ENCODE peak calls at places on chromosomes 6 and 20, in eight cellular contexts. One of them, this sample, is unnamed.
A peak's percentile ranks its signal among the peaks of the same experiment; 100 is the strongest.

GRCh38 chr6:106163966-106164877 is 78.1 kb downstream of the PRDM1 start:
- DNase-seq in heart right ventricle: no peak
- DNase-seq in CD8-positive, alpha-beta T cell: peak; percentile 65
- DNase-seq in heart left ventricle: no peak
- DNase-seq in AG10803: peak; percentile 90
- DNase-seq in WTC11: no peak
- DNase-seq in MM.1S: peak; percentile 75
- DNase-seq in HL-60: peak; percentile 83
- DNase-seq in this sample: peak; percentile 84

GRCh38 chr6:170152989-170153388 is 137.9 kb downstream of the DLL1 start:
- DNase-seq in heart right ventricle: no peak
- DNase-seq in MM.1S: no peak
- DNase-seq in CD8-positive, alpha-beta T cell: no peak
- DNase-seq in AG10803: no peak
- DNase-seq in WTC11: peak; percentile 52
- DNase-seq in heart left ventricle: no peak
- DNase-seq in HL-60: peak; percentile 21
- DNase-seq in this sample: no peak

GRCh38 chr6:2695464-2696095 is 55.1 kb downstream of the MYLK4 start:
- DNase-seq in heart right ventricle: no peak
- DNase-seq in MM.1S: no peak
- DNase-seq in AG10803: peak; percentile 7
- DNase-seq in heart left ventricle: no peak
- DNase-seq in WTC11: no peak
- DNase-seq in HL-60: no peak
- DNase-seq in CD8-positive, alpha-beta T cell: no peak
- DNase-seq in this sample: no peak

GRCh38 chr20:41734506-41734945 is 116.3 kb upstream of the CHD6 start:
- DNase-seq in HL-60: peak; percentile 39
- DNase-seq in AG10803: peak; percentile 35
- DNase-seq in MM.1S: peak; percentile 21
- DNase-seq in CD8-positive, alpha-beta T cell: peak; percentile 52
- DNase-seq in heart left ventricle: peak; percentile 23
- DNase-seq in WTC11: peak; percentile 73
- DNase-seq in heart right ventricle: peak; percentile 24
- DNase-seq in this sample: no peak

GRCh38 chr20:56630086-56630493 is 984 bp downstream of the TFAP2C start:
- DNase-seq in AG10803: peak; percentile 86
- DNase-seq in HL-60: peak; percentile 12
- DNase-seq in WTC11: peak; percentile 85
- DNase-seq in heart right ventricle: no peak
- DNase-seq in CD8-positive, alpha-beta T cell: no peak
- DNase-seq in MM.1S: peak; percentile 77
- DNase-seq in heart left ventricle: no peak
- DNase-seq in this sample: no peak

GRCh38 chr20:57656252-57656820 is 36.1 kb upstream of the ZBP1 start:
- DNase-seq in heart left ventricle: peak; percentile 18
- DNase-seq in AG10803: no peak
- DNase-seq in WTC11: peak; percentile 7
- DNase-seq in HL-60: no peak
- DNase-seq in CD8-positive, alpha-beta T cell: peak; percentile 47
- DNase-seq in MM.1S: no peak
- DNase-seq in heart right ventricle: peak; percentile 3
- DNase-seq in this sample: no peak

GRCh38 chr20:43824699-43825402 is 89.8 kb upstream of the TOX2 start:
- DNase-seq in heart right ventricle: peak; percentile 15
- DNase-seq in HL-60: no peak
- DNase-seq in CD8-positive, alpha-beta T cell: peak; percentile 15
- DNase-seq in WTC11: peak; percentile 30
- DNase-seq in heart left ventricle: no peak
- DNase-seq in AG10803: peak; percentile 26
- DNase-seq in MM.1S: no peak
- DNase-seq in this sample: no peak

GRCh38 chr6:150993253-150993652 is 127.8 kb downstream of the MTHFD1L start:
- DNase-seq in CD8-positive, alpha-beta T cell: no peak
- DNase-seq in MM.1S: no peak
- DNase-seq in heart left ventricle: no peak
- DNase-seq in heart right ventricle: no peak
- DNase-seq in WTC11: no peak
- DNase-seq in AG10803: no peak
- DNase-seq in HL-60: no peak
- DNase-seq in this sample: no peak

GRCh38 chr6:40588070-40588384 is 863 bp upstream of the LRFN2 start:
- DNase-seq in MM.1S: no peak
- DNase-seq in heart right ventricle: no peak
- DNase-seq in CD8-positive, alpha-beta T cell: no peak
- DNase-seq in WTC11: no peak
- DNase-seq in AG10803: no peak
- DNase-seq in heart left ventricle: no peak
- DNase-seq in HL-60: no peak
- DNase-seq in this sample: no peak

GRCh38 chr6:123636771-123637170 is at the start of gene TRDN:
- DNase-seq in WTC11: no peak
- DNase-seq in heart left ventricle: no peak
- DNase-seq in HL-60: no peak
- DNase-seq in heart right ventricle: peak; percentile 41
- DNase-seq in AG10803: no peak
- DNase-seq in CD8-positive, alpha-beta T cell: no peak
- DNase-seq in MM.1S: no peak
- DNase-seq in this sample: no peak

GRCh38 chr6:25486580-25486979 is 165.4 kb upstream of the SCGN start:
- DNase-seq in CD8-positive, alpha-beta T cell: no peak
- DNase-seq in MM.1S: no peak
- DNase-seq in HL-60: no peak
- DNase-seq in WTC11: no peak
- DNase-seq in heart left ventricle: no peak
- DNase-seq in AG10803: no peak
- DNase-seq in heart right ventricle: no peak
- DNase-seq in this sample: no peak

GRCh38 chr20:25573288-25574251 is 11.8 kb downstream of the NINL start:
- DNase-seq in CD8-positive, alpha-beta T cell: no peak
- DNase-seq in HL-60: no peak
- DNase-seq in AG10803: peak; percentile 37
- DNase-seq in heart right ventricle: no peak
- DNase-seq in MM.1S: no peak
- DNase-seq in WTC11: no peak
- DNase-seq in heart left ventricle: no peak
- DNase-seq in this sample: no peak

GRCh38 chr6:136077834-136078576 is 172.1 kb downstream of the MTFR2 start:
- DNase-seq in MM.1S: no peak
- DNase-seq in heart left ventricle: no peak
- DNase-seq in CD8-positive, alpha-beta T cell: no peak
- DNase-seq in HL-60: no peak
- DNase-seq in WTC11: no peak
- DNase-seq in heart right ventricle: peak; percentile 14
- DNase-seq in AG10803: peak; percentile 98
- DNase-seq in this sample: no peak

GRCh38 chr6:3823671-3824070 is 25.5 kb upstream of the FAM50B start:
- DNase-seq in AG10803: no peak
- DNase-seq in HL-60: no peak
- DNase-seq in MM.1S: no peak
- DNase-seq in WTC11: no peak
- DNase-seq in CD8-positive, alpha-beta T cell: no peak
- DNase-seq in heart right ventricle: no peak
- DNase-seq in heart left ventricle: no peak
- DNase-seq in this sample: no peak

GRCh38 chr6:163554663-163555062 is 140.1 kb downstream of the QKI start:
- DNase-seq in WTC11: peak; percentile 75
- DNase-seq in CD8-positive, alpha-beta T cell: peak; percentile 60
- DNase-seq in AG10803: peak; percentile 41
- DNase-seq in HL-60: peak; percentile 57
- DNase-seq in heart right ventricle: no peak
- DNase-seq in heart left ventricle: no peak
- DNase-seq in MM.1S: peak; percentile 20
- DNase-seq in this sample: peak; percentile 69

GRCh38 chr20:51928931-51929330 is 126.6 kb upstream of the SALL4 start:
- DNase-seq in MM.1S: no peak
- DNase-seq in heart right ventricle: no peak
- DNase-seq in WTC11: no peak
- DNase-seq in CD8-positive, alpha-beta T cell: no peak
- DNase-seq in heart left ventricle: no peak
- DNase-seq in HL-60: no peak
- DNase-seq in AG10803: no peak
- DNase-seq in this sample: no peak
- TF ChIP-seq CTCF in MM.1S: no peak
- TF ChIP-seq CTCF in heart right ventricle: no peak
- TF ChIP-seq CTCF in WTC11: no peak
- TF ChIP-seq CTCF in CD8-positive, alpha-beta T cell: no peak
- TF ChIP-seq CTCF in heart left ventricle: no peak
- TF ChIP-seq CTCF in HL-60: no peak
- TF ChIP-seq CTCF in AG10803: no peak
- TF ChIP-seq CTCF in this sample: no peak

GRCh38 chr6:168875811-168876576 is 377.7 kb downstream of the THBS2 start:
- DNase-seq in heart left ventricle: no peak
- DNase-seq in heart right ventricle: no peak
- DNase-seq in AG10803: no peak
- DNase-seq in MM.1S: no peak
- DNase-seq in CD8-positive, alpha-beta T cell: no peak
- DNase-seq in HL-60: no peak
- DNase-seq in WTC11: no peak
- DNase-seq in this sample: no peak

GRCh38 chr6:168873266-168873665 is 380.4 kb downstream of the THBS2 start:
- DNase-seq in MM.1S: no peak
- DNase-seq in heart left ventricle: no peak
- DNase-seq in heart right ventricle: no peak
- DNase-seq in CD8-positive, alpha-beta T cell: no peak
- DNase-seq in AG10803: no peak
- DNase-seq in WTC11: no peak
- DNase-seq in HL-60: no peak
- DNase-seq in this sample: no peak

GRCh38 chr6:168871535-168872106 is 382.0 kb downstream of the THBS2 start:
- DNase-seq in heart left ventricle: no peak
- DNase-seq in MM.1S: no peak
- DNase-seq in CD8-positive, alpha-beta T cell: no peak
- DNase-seq in heart right ventricle: no peak
- DNase-seq in AG10803: no peak
- DNase-seq in WTC11: no peak
- DNase-seq in HL-60: no peak
- DNase-seq in this sample: no peak

GRCh38 chr6:168877821-168878282 is 375.8 kb downstream of the THBS2 start:
- DNase-seq in heart right ventricle: no peak
- DNase-seq in CD8-positive, alpha-beta T cell: no peak
- DNase-seq in heart left ventricle: no peak
- DNase-seq in AG10803: no peak
- DNase-seq in MM.1S: peak; percentile 63
- DNase-seq in HL-60: no peak
- DNase-seq in WTC11: no peak
- DNase-seq in this sample: no peak

DNA sequence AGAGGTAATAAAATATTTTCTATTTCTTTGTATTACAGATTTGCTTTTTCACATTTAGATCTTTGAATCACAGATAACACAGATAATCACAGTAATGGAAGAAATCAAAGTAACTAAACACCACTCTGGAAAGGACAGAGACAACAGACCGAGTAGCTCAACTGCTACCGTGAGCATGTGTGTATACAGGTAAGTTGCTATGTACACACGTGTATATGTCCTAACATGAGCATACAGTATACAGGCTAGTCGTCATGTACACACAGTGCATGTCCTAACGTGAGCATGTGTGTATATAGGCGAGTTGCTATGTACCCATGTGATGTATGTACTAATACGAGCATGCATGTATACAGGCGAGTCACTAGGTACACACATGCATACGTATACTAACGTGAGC is 379.0 kb downstream of the THBS2 start:
- DNase-seq in WTC11: no peak
- DNase-seq in AG10803: no peak
- DNase-seq in heart left ventricle: no peak
- DNase-seq in CD8-positive, alpha-beta T cell: no peak
- DNase-seq in heart right ventricle: no peak
- DNase-seq in HL-60: no peak
- DNase-seq in MM.1S: no peak
- DNase-seq in this sample: no peak
- TF ChIP-seq CTCF in WTC11: no peak
- TF ChIP-seq CTCF in AG10803: no peak
- TF ChIP-seq CTCF in heart left ventricle: no peak
- TF ChIP-seq CTCF in CD8-positive, alpha-beta T cell: no peak
- TF ChIP-seq CTCF in heart right ventricle: no peak
- TF ChIP-seq CTCF in HL-60: no peak
- TF ChIP-seq CTCF in MM.1S: no peak
- TF ChIP-seq CTCF in this sample: no peak

GRCh38 chr6:27157461-27158315 is 89.8 kb upstream of the PRSS16 start:
- DNase-seq in heart left ventricle: peak; percentile 68
- DNase-seq in AG10803: peak; percentile 66
- DNase-seq in MM.1S: peak; percentile 69
- DNase-seq in WTC11: peak; percentile 78
- DNase-seq in heart right ventricle: peak; percentile 62
- DNase-seq in HL-60: peak; percentile 80
- DNase-seq in CD8-positive, alpha-beta T cell: peak; percentile 90
- DNase-seq in this sample: peak; percentile 74
- TF ChIP-seq CTCF in heart left ventricle: peak; percentile 48
- TF ChIP-seq CTCF in AG10803: peak; percentile 60
- TF ChIP-seq CTCF in MM.1S: peak; percentile 54
- TF ChIP-seq CTCF in WTC11: no peak
- TF ChIP-seq CTCF in heart right ventricle: peak; percentile 60
- TF ChIP-seq CTCF in HL-60: peak; percentile 19
- TF ChIP-seq CTCF in CD8-positive, alpha-beta T cell: peak; percentile 48
- TF ChIP-seq CTCF in this sample: peak; percentile 65

GRCh38 chr6:21332077-21332476 is 261.5 kb upstream of the SOX4 start:
- DNase-seq in heart left ventricle: no peak
- DNase-seq in HL-60: no peak
- DNase-seq in AG10803: no peak
- DNase-seq in WTC11: no peak
- DNase-seq in CD8-positive, alpha-beta T cell: no peak
- DNase-seq in MM.1S: no peak
- DNase-seq in heart right ventricle: no peak
- DNase-seq in this sample: no peak
- TF ChIP-seq CTCF in heart left ventricle: no peak
- TF ChIP-seq CTCF in HL-60: no peak
- TF ChIP-seq CTCF in AG10803: no peak
- TF ChIP-seq CTCF in WTC11: no peak
- TF ChIP-seq CTCF in CD8-positive, alpha-beta T cell: no peak
- TF ChIP-seq CTCF in MM.1S: no peak
- TF ChIP-seq CTCF in heart right ventricle: no peak
- TF ChIP-seq CTCF in this sample: no peak